ENCODE peak calls at places on chromosome 7, in ten cellular contexts. One of them, this sample, is unnamed.
A peak's percentile ranks its signal among the peaks of the same experiment; 100 is the strongest.

GRCh38 chr7:33495207-33495606 is 365.8 kb downstream of the BBS9 start:
- DNase-seq in IMR-90: peak; percentile 46
- DNase-seq in CD4-positive, alpha-beta memory T cell: no peak
- DNase-seq in colonic mucosa: no peak
- DNase-seq in mesendoderm: peak; percentile 22
- DNase-seq in right cardiac atrium: no peak
- DNase-seq in CD8-positive, alpha-beta memory T cell: no peak
- DNase-seq in kidney: no peak
- DNase-seq in psoas muscle: no peak
- DNase-seq in heart left ventricle: no peak
- DNase-seq in this sample: no peak

GRCh38 chr7:22651534-22652243 is 75.3 kb upstream of the IL6 start:
- DNase-seq in IMR-90: peak; percentile 83
- DNase-seq in CD4-positive, alpha-beta memory T cell: no peak
- DNase-seq in colonic mucosa: no peak
- DNase-seq in mesendoderm: peak; percentile 61
- DNase-seq in right cardiac atrium: no peak
- DNase-seq in CD8-positive, alpha-beta memory T cell: no peak
- DNase-seq in kidney: no peak
- DNase-seq in psoas muscle: no peak
- DNase-seq in heart left ventricle: no peak
- DNase-seq in this sample: no peak

GRCh38 chr7:85621286-85621685 is 434.4 kb upstream of the SEMA3D start:
- DNase-seq in IMR-90: no peak
- DNase-seq in CD4-positive, alpha-beta memory T cell: no peak
- DNase-seq in colonic mucosa: no peak
- DNase-seq in mesendoderm: no peak
- DNase-seq in right cardiac atrium: no peak
- DNase-seq in CD8-positive, alpha-beta memory T cell: no peak
- DNase-seq in kidney: no peak
- DNase-seq in psoas muscle: no peak
- DNase-seq in heart left ventricle: no peak
- DNase-seq in this sample: no peak

GRCh38 chr7:101792051-101792651 is 25.3 kb upstream of the CUX1 start:
- DNase-seq in IMR-90: no peak
- DNase-seq in CD4-positive, alpha-beta memory T cell: no peak
- DNase-seq in colonic mucosa: no peak
- DNase-seq in mesendoderm: peak; percentile 71
- DNase-seq in right cardiac atrium: peak; percentile 63
- DNase-seq in CD8-positive, alpha-beta memory T cell: no peak
- DNase-seq in kidney: no peak
- DNase-seq in psoas muscle: peak; percentile 74
- DNase-seq in heart left ventricle: no peak
- DNase-seq in this sample: peak; percentile 33

GRCh38 chr7:142303650-142304049 is 45.8 kb upstream of the PRSS58 start:
- DNase-seq in IMR-90: no peak
- DNase-seq in CD4-positive, alpha-beta memory T cell: peak; percentile 41
- DNase-seq in colonic mucosa: no peak
- DNase-seq in mesendoderm: peak; percentile 77
- DNase-seq in right cardiac atrium: no peak
- DNase-seq in CD8-positive, alpha-beta memory T cell: no peak
- DNase-seq in kidney: no peak
- DNase-seq in psoas muscle: no peak
- DNase-seq in heart left ventricle: no peak
- DNase-seq in this sample: no peak

GRCh38 chr7:154864531-154864908 is 138.4 kb downstream of the PAXIP1 start:
- DNase-seq in IMR-90: no peak
- DNase-seq in CD4-positive, alpha-beta memory T cell: no peak
- DNase-seq in colonic mucosa: no peak
- DNase-seq in mesendoderm: no peak
- DNase-seq in right cardiac atrium: no peak
- DNase-seq in CD8-positive, alpha-beta memory T cell: no peak
- DNase-seq in kidney: no peak
- DNase-seq in psoas muscle: no peak
- DNase-seq in heart left ventricle: no peak
- DNase-seq in this sample: no peak

GRCh38 chr7:15305002-15305600 is 256.7 kb downstream of the AGMO start:
- DNase-seq in IMR-90: peak; percentile 39
- DNase-seq in CD4-positive, alpha-beta memory T cell: no peak
- DNase-seq in colonic mucosa: peak; percentile 46
- DNase-seq in mesendoderm: peak; percentile 64
- DNase-seq in right cardiac atrium: no peak
- DNase-seq in CD8-positive, alpha-beta memory T cell: no peak
- DNase-seq in kidney: no peak
- DNase-seq in psoas muscle: no peak
- DNase-seq in heart left ventricle: no peak
- DNase-seq in this sample: peak; percentile 71

GRCh38 chr7:134632937-134633540 is 13.6 kb upstream of the BPGM start:
- DNase-seq in IMR-90: peak; percentile 69
- DNase-seq in CD4-positive, alpha-beta memory T cell: peak; percentile 62
- DNase-seq in colonic mucosa: no peak
- DNase-seq in mesendoderm: peak; percentile 66
- DNase-seq in right cardiac atrium: no peak
- DNase-seq in CD8-positive, alpha-beta memory T cell: peak; percentile 8
- DNase-seq in kidney: no peak
- DNase-seq in psoas muscle: no peak
- DNase-seq in heart left ventricle: no peak
- DNase-seq in this sample: no peak

GRCh38 chr7:104883248-104883717 is 130.7 kb upstream of the KMT2E start:
- DNase-seq in IMR-90: no peak
- DNase-seq in CD4-positive, alpha-beta memory T cell: no peak
- DNase-seq in colonic mucosa: no peak
- DNase-seq in mesendoderm: no peak
- DNase-seq in right cardiac atrium: no peak
- DNase-seq in CD8-positive, alpha-beta memory T cell: no peak
- DNase-seq in kidney: no peak
- DNase-seq in psoas muscle: no peak
- DNase-seq in heart left ventricle: no peak
- DNase-seq in this sample: no peak

GRCh38 chr7:13532028-13532753 is 457.3 kb downstream of the ETV1 start:
- DNase-seq in IMR-90: no peak
- DNase-seq in CD4-positive, alpha-beta memory T cell: peak; percentile 1
- DNase-seq in colonic mucosa: no peak
- DNase-seq in mesendoderm: no peak
- DNase-seq in right cardiac atrium: no peak
- DNase-seq in CD8-positive, alpha-beta memory T cell: no peak
- DNase-seq in kidney: no peak
- DNase-seq in psoas muscle: no peak
- DNase-seq in heart left ventricle: no peak
- DNase-seq in this sample: no peak

GRCh38 chr7:82851126-82851525 is 311.6 kb downstream of the PCLO start:
- DNase-seq in IMR-90: no peak
- DNase-seq in CD4-positive, alpha-beta memory T cell: no peak
- DNase-seq in colonic mucosa: no peak
- DNase-seq in mesendoderm: no peak
- DNase-seq in right cardiac atrium: no peak
- DNase-seq in CD8-positive, alpha-beta memory T cell: no peak
- DNase-seq in kidney: no peak
- DNase-seq in psoas muscle: no peak
- DNase-seq in heart left ventricle: no peak
- DNase-seq in this sample: no peak

GRCh38 chr7:47506716-47507354 is 75.1 kb downstream of the TNS3 start:
- DNase-seq in IMR-90: peak; percentile 59
- DNase-seq in CD4-positive, alpha-beta memory T cell: no peak
- DNase-seq in colonic mucosa: no peak
- DNase-seq in mesendoderm: no peak
- DNase-seq in right cardiac atrium: no peak
- DNase-seq in CD8-positive, alpha-beta memory T cell: no peak
- DNase-seq in kidney: peak; percentile 19
- DNase-seq in psoas muscle: no peak
- DNase-seq in heart left ventricle: no peak
- DNase-seq in this sample: no peak

GRCh38 chr7:74030861-74031260 is 2.9 kb downstream of the ELN start:
- DNase-seq in IMR-90: no peak
- DNase-seq in CD4-positive, alpha-beta memory T cell: no peak
- DNase-seq in colonic mucosa: no peak
- DNase-seq in mesendoderm: no peak
- DNase-seq in right cardiac atrium: peak; percentile 71
- DNase-seq in CD8-positive, alpha-beta memory T cell: no peak
- DNase-seq in kidney: no peak
- DNase-seq in psoas muscle: no peak
- DNase-seq in heart left ventricle: no peak
- DNase-seq in this sample: no peak

GRCh38 chr7:74028321-74028812 is 394 bp downstream of the ELN start:
- DNase-seq in IMR-90: no peak
- DNase-seq in CD4-positive, alpha-beta memory T cell: no peak
- DNase-seq in colonic mucosa: no peak
- DNase-seq in mesendoderm: no peak
- DNase-seq in right cardiac atrium: no peak
- DNase-seq in CD8-positive, alpha-beta memory T cell: no peak
- DNase-seq in kidney: peak; percentile 80
- DNase-seq in psoas muscle: peak; percentile 56
- DNase-seq in heart left ventricle: no peak
- DNase-seq in this sample: no peak

GRCh38 chr7:74031403-74032190 is 3.6 kb downstream of the ELN start:
- DNase-seq in IMR-90: no peak
- DNase-seq in CD4-positive, alpha-beta memory T cell: no peak
- DNase-seq in colonic mucosa: no peak
- DNase-seq in mesendoderm: no peak
- DNase-seq in right cardiac atrium: no peak
- DNase-seq in CD8-positive, alpha-beta memory T cell: no peak
- DNase-seq in kidney: no peak
- DNase-seq in psoas muscle: peak; percentile 31
- DNase-seq in heart left ventricle: no peak
- DNase-seq in this sample: no peak

GRCh38 chr7:74029094-74029785 is 1.3 kb downstream of the ELN start:
- DNase-seq in IMR-90: no peak
- DNase-seq in CD4-positive, alpha-beta memory T cell: no peak
- DNase-seq in colonic mucosa: no peak
- DNase-seq in mesendoderm: no peak
- DNase-seq in right cardiac atrium: peak; percentile 85
- DNase-seq in CD8-positive, alpha-beta memory T cell: no peak
- DNase-seq in kidney: peak; percentile 66
- DNase-seq in psoas muscle: no peak
- DNase-seq in heart left ventricle: peak; percentile 65
- DNase-seq in this sample: no peak

DNA sequence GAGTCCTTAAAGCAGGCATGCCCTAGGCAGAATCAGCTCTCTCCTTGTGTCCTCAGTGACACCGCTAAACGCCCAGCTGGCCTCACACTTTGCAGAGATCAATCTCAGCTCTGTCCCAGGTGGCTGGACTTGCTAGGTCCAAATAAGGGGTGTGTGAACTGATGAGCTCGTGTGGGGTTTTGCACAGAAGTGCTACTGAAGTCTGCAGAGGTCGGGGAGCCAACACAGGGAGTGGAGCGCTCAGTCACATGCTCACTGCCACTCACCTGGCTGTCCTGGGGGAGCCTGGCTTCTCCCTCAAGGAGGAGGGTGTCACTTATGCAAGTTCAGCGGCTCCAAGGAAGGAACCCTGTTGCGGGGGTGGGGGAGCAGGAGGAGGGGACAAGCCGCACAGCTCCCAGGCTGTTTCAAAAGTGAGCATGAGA is 2.0 kb downstream of the ELN start:
- DNase-seq in IMR-90: no peak
- DNase-seq in CD4-positive, alpha-beta memory T cell: no peak
- DNase-seq in colonic mucosa: no peak
- DNase-seq in mesendoderm: peak; percentile 29
- DNase-seq in right cardiac atrium: peak; percentile 63
- DNase-seq in CD8-positive, alpha-beta memory T cell: no peak
- DNase-seq in kidney: no peak
- DNase-seq in psoas muscle: peak; percentile 56
- DNase-seq in heart left ventricle: peak; percentile 21
- DNase-seq in this sample: no peak
- H3K4me1 ChIP-seq in IMR-90: peaks cover 34% of the 10 kb centered on the region
- H3K4me1 ChIP-seq in CD4-positive, alpha-beta memory T cell: peaks cover 4% of the 10 kb centered on the region
- H3K4me1 ChIP-seq in colonic mucosa: no peaks in the 10 kb centered on the region
- H3K4me1 ChIP-seq in mesendoderm: peaks cover 5% of the 10 kb centered on the region
- H3K4me1 ChIP-seq in right cardiac atrium: peaks cover 3% of the 10 kb centered on the region
- H3K4me1 ChIP-seq in CD8-positive, alpha-beta memory T cell: peaks cover 4% of the 10 kb centered on the region
- H3K4me1 ChIP-seq in kidney: no peaks in the 10 kb centered on the region
- H3K4me1 ChIP-seq in psoas muscle: peaks cover 49% of the 10 kb centered on the region
- H3K4me1 ChIP-seq in heart left ventricle: peaks cover 23% of the 10 kb centered on the region
- H3K4me1 ChIP-seq in this sample: peaks cover 49% of the 10 kb centered on the region

GRCh38 chr7:2639151-2639993 is 7.6 kb downstream of the TTYH3 start:
- DNase-seq in IMR-90: no peak
- DNase-seq in CD4-positive, alpha-beta memory T cell: no peak
- DNase-seq in colonic mucosa: no peak
- DNase-seq in mesendoderm: no peak
- DNase-seq in right cardiac atrium: peak; percentile 71
- DNase-seq in CD8-positive, alpha-beta memory T cell: no peak
- DNase-seq in kidney: peak; percentile 77
- DNase-seq in psoas muscle: no peak
- DNase-seq in heart left ventricle: peak; percentile 68
- DNase-seq in this sample: no peak
- H3K4me1 ChIP-seq in IMR-90: peaks cover 63% of the 10 kb centered on the region
- H3K4me1 ChIP-seq in CD4-positive, alpha-beta memory T cell: no peaks in the 10 kb centered on the region
- H3K4me1 ChIP-seq in colonic mucosa: no peaks in the 10 kb centered on the region
- H3K4me1 ChIP-seq in mesendoderm: peaks cover 4% of the 10 kb centered on the region
- H3K4me1 ChIP-seq in right cardiac atrium: peaks cover 25% of the 10 kb centered on the region
- H3K4me1 ChIP-seq in CD8-positive, alpha-beta memory T cell: peaks cover under 1% of the 10 kb centered on the region
- H3K4me1 ChIP-seq in kidney: peaks cover 33% of the 10 kb centered on the region
- H3K4me1 ChIP-seq in psoas muscle: peaks cover 44% of the 10 kb centered on the region
- H3K4me1 ChIP-seq in heart left ventricle: peaks cover 41% of the 10 kb centered on the region
- H3K4me1 ChIP-seq in this sample: peaks cover 68% of the 10 kb centered on the region

GRCh38 chr7:139915864-139916716 is 87.0 kb downstream of the TBXAS1 start:
- DNase-seq in IMR-90: peak; percentile 99
- DNase-seq in CD4-positive, alpha-beta memory T cell: peak; percentile 11
- DNase-seq in colonic mucosa: peak; percentile 30
- DNase-seq in mesendoderm: peak; percentile 18
- DNase-seq in right cardiac atrium: no peak
- DNase-seq in CD8-positive, alpha-beta memory T cell: no peak
- DNase-seq in kidney: no peak
- DNase-seq in psoas muscle: peak; percentile 63
- DNase-seq in heart left ventricle: no peak
- DNase-seq in this sample: no peak
- H3K4me1 ChIP-seq in IMR-90: peaks cover 28% of the 10 kb centered on the region
- H3K4me1 ChIP-seq in CD4-positive, alpha-beta memory T cell: peaks cover 29% of the 10 kb centered on the region
- H3K4me1 ChIP-seq in colonic mucosa: no peaks in the 10 kb centered on the region
- H3K4me1 ChIP-seq in mesendoderm: no peaks in the 10 kb centered on the region
- H3K4me1 ChIP-seq in right cardiac atrium: peaks cover 14% of the 10 kb centered on the region
- H3K4me1 ChIP-seq in CD8-positive, alpha-beta memory T cell: peaks cover 9% of the 10 kb centered on the region
- H3K4me1 ChIP-seq in kidney: no peaks in the 10 kb centered on the region
- H3K4me1 ChIP-seq in psoas muscle: peaks cover 6% of the 10 kb centered on the region
- H3K4me1 ChIP-seq in heart left ventricle: peaks cover 11% of the 10 kb centered on the region
- H3K4me1 ChIP-seq in this sample: peaks cover 15% of the 10 kb centered on the region

DNA sequence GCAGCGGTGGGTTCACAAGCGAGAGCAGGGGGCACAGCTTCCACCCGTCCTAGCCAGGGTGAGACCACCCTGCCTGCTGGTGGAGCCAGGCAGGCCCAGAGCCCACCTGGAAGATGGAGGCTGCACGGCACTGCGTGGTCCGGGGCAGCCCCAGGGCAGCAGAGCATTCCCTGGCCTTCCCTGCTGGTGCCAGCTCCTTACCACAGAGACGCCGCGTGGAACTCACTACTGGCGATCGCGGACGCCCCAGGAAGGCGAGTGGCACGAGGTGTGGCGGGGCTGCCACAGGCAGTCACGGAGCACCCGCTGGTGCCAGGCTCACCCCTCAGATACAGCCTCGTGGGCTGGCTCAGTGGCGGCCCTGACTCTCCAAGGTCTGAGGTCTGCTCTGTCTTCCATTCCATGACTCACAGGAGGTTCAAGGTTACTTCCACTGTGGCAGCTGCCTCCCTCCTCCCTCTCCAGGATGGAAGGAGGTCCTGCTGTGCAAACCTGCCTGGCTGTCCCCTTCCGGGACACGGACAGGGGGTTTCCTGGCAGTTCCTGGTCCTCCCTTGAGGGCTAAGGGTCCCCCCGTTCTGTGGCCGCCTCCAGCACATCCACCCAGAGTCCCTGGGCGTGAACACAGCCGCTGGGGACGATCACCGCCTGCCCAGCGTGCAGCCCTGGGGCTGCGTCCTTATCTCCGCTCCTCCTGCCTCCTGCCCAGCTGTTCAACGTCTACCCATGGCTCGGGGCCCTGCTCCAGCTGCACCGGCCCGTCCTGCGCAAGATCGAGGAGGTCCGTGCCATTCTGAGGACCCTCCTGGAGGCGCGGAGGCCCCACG is 3.1 kb downstream of the CYP2W1 start:
- DNase-seq in IMR-90: peak; percentile 49
- DNase-seq in CD4-positive, alpha-beta memory T cell: no peak
- DNase-seq in colonic mucosa: no peak
- DNase-seq in mesendoderm: no peak
- DNase-seq in right cardiac atrium: peak; percentile 60
- DNase-seq in CD8-positive, alpha-beta memory T cell: no peak
- DNase-seq in kidney: peak; percentile 70
- DNase-seq in psoas muscle: no peak
- DNase-seq in heart left ventricle: no peak
- DNase-seq in this sample: no peak
- H3K4me1 ChIP-seq in IMR-90: no peaks in the 10 kb centered on the region
- H3K4me1 ChIP-seq in CD4-positive, alpha-beta memory T cell: no peaks in the 10 kb centered on the region
- H3K4me1 ChIP-seq in colonic mucosa: peaks cover 11% of the 10 kb centered on the region
- H3K4me1 ChIP-seq in mesendoderm: no peaks in the 10 kb centered on the region
- H3K4me1 ChIP-seq in right cardiac atrium: no peaks in the 10 kb centered on the region
- H3K4me1 ChIP-seq in CD8-positive, alpha-beta memory T cell: no peaks in the 10 kb centered on the region
- H3K4me1 ChIP-seq in kidney: no peaks in the 10 kb centered on the region
- H3K4me1 ChIP-seq in psoas muscle: peaks cover 5% of the 10 kb centered on the region
- H3K4me1 ChIP-seq in heart left ventricle: no peaks in the 10 kb centered on the region
- H3K4me1 ChIP-seq in this sample: no peaks in the 10 kb centered on the region